ENCODE peak calls at places on chromosomes 5 and 9, in five cellular contexts. L is A673; V is PC-3; R is CD4-positive, alpha-beta memory T cell; W is thyroid gland. M is an unnamed sample.

GRCh38 chr9:95499101-95499676 is 17.6 kb downstream of the PTCH1 start:
- DNase-seq in V (no peak), W (no peak), R (no peak), L (peak; percentile 91), M (no peak)

GRCh38 chr9:28212979-28213378 is 639.7 kb upstream of the C9orf72 start:
- DNase-seq in R (no peak), L (peak; percentile 81), V (peak; percentile 91), W (no peak), M (no peak)

GRCh38 chr5:93755716-93756115 is 14.3 kb upstream of the POU5F2 start:
- DNase-seq in V (no peak), L (no peak), W (no peak), R (no peak), M (no peak)

GRCh38 chr5:106376522-106376921 is 1294.2 kb downstream of the EFNA5 start:
- DNase-seq in W (no peak), V (no peak), L (no peak), R (no peak), M (no peak)

GRCh38 chr5:177126771-177127170 is 6.8 kb upstream of the NSD1 start:
- DNase-seq in W (peak; percentile 58), R (no peak), V (no peak), L (no peak), M (no peak)

GRCh38 chr9:93664549-93665120 is 88.3 kb downstream of the PHF2 start:
- DNase-seq in R (no peak), W (no peak), L (no peak), V (no peak), M (no peak)

GRCh38 chr5:57175586-57175985 is 1.7 kb downstream of the GPBP1 start:
- DNase-seq in V (no peak), L (peak; percentile 21), R (peak; percentile 36), W (peak; percentile 55), M (peak; percentile 20)

GRCh38 chr9:116154976-116155699 is 1.5 kb downstream of the PAPPA start:
- DNase-seq in W (no peak), R (no peak), V (no peak), L (peak; percentile 69), M (no peak)

GRCh38 chr9:93649610-93650261 is 73.4 kb downstream of the PHF2 start:
- DNase-seq in W (no peak), L (no peak), V (no peak), R (no peak), M (peak; percentile 9)

GRCh38 chr5:168528521-168529360 is at the start of gene FBLL1:
- DNase-seq in V (no peak), W (peak; percentile 15), L (peak; percentile 50), R (no peak), M (no peak)

GRCh38 chr5:43215073-43215631 is 23.1 kb downstream of the NIM1K start:
- DNase-seq in L (peak; percentile 70), W (peak; percentile 40), R (no peak), V (no peak), M (no peak)

GRCh38 chr5:177023247-177023703 is 779 bp downstream of the ZNF346 start:
- DNase-seq in L (peak; percentile 24), W (peak; percentile 16), R (peak; percentile 18), V (peak; percentile 25), M (no peak)

GRCh38 chr9:6930827-6931226 is 173.1 kb downstream of the KDM4C start:
- DNase-seq in L (no peak), R (no peak), V (no peak), W (no peak), M (no peak)

GRCh38 chr9:129235931-129236331 is 57.9 kb upstream of the IER5L start:
- DNase-seq in V (no peak), W (no peak), L (no peak), R (peak; percentile 76), M (peak; percentile 88)

GRCh38 chr5:4553968-4554367 is 586.2 kb upstream of the ADAMTS16 start:
- DNase-seq in R (no peak), W (no peak), V (no peak), L (no peak), M (no peak)

GRCh38 chr9:72615931-72616330 is 94.5 kb downstream of the TMC1 start:
- DNase-seq in V (peak; percentile 59), W (no peak), L (no peak), R (no peak), M (no peak)

GRCh38 chr5:116370886-116371285 is 203.7 kb downstream of the SEMA6A start:
- DNase-seq in R (no peak), L (peak; percentile 32), W (no peak), V (peak; percentile 3), M (no peak)

GRCh38 chr9:90969021-90969675 is 167.5 kb downstream of the SYK start:
- DNase-seq in L (no peak), R (no peak), V (no peak), W (no peak), M (no peak)

GRCh38 chr9:33025572-33026347 is 687 bp downstream of the DNAJA1 start:
- DNase-seq in V (peak; percentile 46), L (peak; percentile 61), W (peak; percentile 69), R (peak; percentile 84), M (peak; percentile 82)

GRCh38 chr5:114152656-114153360 is 209.1 kb upstream of the KCNN2 start:
- DNase-seq in V (no peak), W (no peak), L (no peak), R (no peak), M (no peak)

GRCh38 chr9:110797611-110798010 is 129.0 kb downstream of the MUSK start:
- DNase-seq in R (no peak), V (peak; percentile 91), L (no peak), W (no peak), M (no peak)

GRCh38 chr5:76000586-76000985 is 82.6 kb upstream of the SV2C start:
- DNase-seq in V (no peak), R (no peak), L (no peak), W (no peak), M (no peak)

GRCh38 chr5:77398896-77399295 is 93.2 kb downstream of the WDR41 start:
- DNase-seq in R (no peak), V (no peak), W (no peak), L (no peak), M (no peak)

GRCh38 chr5:148913985-148914421 is 87.6 kb downstream of the ADRB2 start:
- DNase-seq in R (no peak), V (peak; percentile 96), L (peak; percentile 61), W (no peak), M (no peak)

GRCh38 chr5:766666-767431 is 17.7 kb downstream of the ZDHHC11B start:
- DNase-seq in L (no peak), W (no peak), V (no peak), R (no peak), M (no peak)

GRCh38 chr9:7117676-7118561 is 360.1 kb downstream of the KDM4C start:
- DNase-seq in W (no peak), R (no peak), L (no peak), V (peak; percentile 41), M (no peak)

GRCh38 chr5:71925608-71926091 is 181.6 kb upstream of the MAP1B start:
- DNase-seq in R (no peak), W (peak; percentile 60), V (no peak), L (no peak), M (no peak)

DNA sequence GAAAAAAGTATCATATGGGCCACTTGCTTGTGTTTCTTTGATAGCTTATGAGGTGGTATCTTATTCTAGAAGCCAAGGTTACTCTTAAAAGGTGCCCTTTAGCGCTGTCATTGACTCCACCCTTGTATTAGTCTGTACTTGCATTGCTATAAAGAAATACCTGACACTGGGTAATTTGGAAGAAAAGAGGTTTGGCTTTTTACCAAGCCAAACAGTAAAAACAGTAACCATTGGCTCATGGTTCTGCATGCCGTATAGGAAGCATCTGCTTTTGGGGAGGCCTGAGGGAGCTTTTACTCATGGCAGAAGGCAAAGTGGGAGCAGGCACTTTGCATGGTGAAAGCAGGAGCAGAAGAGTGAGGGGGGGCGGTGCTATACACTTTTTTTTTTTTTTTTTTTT is 87.4 kb downstream of the TEK start:
- DNase-seq in R (no peak), L (no peak), W (no peak), V (no peak), M (no peak)
- H3K27me3 ChIP-seq in R (no peaks in the 10 kb centered on the region), L (no peaks in the 10 kb centered on the region), W (no peaks in the 10 kb centered on the region), V (no peaks in the 10 kb centered on the region), M (no peaks in the 10 kb centered on the region)

DNA sequence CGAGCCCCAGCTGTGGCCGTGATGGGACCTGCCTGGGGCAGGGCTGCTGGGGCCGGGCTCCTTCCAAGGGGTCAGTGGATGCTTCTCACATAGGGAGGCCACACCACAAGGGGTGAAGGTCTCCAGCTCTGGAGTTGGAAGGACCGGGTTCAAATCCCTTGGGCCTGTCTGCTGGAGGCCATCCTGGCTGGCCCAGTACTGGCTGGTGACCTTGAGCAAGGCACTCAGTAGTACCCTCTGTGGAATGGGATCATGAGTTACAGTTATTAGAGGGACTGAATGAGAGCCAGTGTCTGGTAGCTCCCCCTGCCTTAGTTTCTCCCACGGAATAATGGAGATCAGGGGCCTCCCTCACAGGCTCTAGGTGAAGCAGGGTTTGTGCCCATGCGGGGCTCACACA is 58.3 kb downstream of the LMX1B start:
- DNase-seq in W (no peak), V (no peak), R (no peak), L (no peak), M (no peak)
- H3K27me3 ChIP-seq in W (peaks cover 5% of the 10 kb centered on the region), V (no peaks in the 10 kb centered on the region), R (peaks cover 24% of the 10 kb centered on the region), L (peaks cover 78% of the 10 kb centered on the region), M (peaks cover 9% of the 10 kb centered on the region)

DNA sequence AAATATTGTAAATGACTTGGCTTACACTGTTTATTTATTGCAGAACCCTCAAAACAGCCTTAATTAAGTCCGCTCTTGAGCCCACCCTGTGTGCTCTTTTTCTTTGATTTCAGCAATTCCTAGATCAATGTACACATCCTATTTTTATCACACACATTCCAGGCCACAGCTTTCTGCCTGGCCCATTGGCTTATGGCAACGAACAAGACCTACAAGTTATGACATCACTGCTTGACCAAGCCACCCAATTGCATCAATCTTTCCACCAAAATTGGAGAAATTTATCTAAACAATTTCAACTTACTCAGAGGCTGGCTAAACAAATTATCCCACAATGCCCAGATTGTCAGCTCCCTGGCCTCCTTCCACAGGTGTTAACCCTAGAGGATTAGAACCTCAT is 158.4 kb downstream of the CPLANE1 start:
- DNase-seq in V (no peak), W (no peak), L (no peak), R (no peak), M (no peak)
- H3K27me3 ChIP-seq in V (no peaks in the 10 kb centered on the region), W (no peaks in the 10 kb centered on the region), L (no peaks in the 10 kb centered on the region), R (no peaks in the 10 kb centered on the region), M (no peaks in the 10 kb centered on the region)

GRCh38 chr5:14581891-14582796 is 552 bp downstream of the OTULINL start:
- DNase-seq in V (peak; percentile 75), W (peak; percentile 65), R (peak; percentile 86), L (peak; percentile 42), M (peak; percentile 86)

GRCh38 chr5:14582797-14583137 is 1.2 kb downstream of the OTULINL start:
- DNase-seq in W (no peak), L (peak; percentile 13), R (no peak), V (peak; percentile 45), M (no peak)

GRCh38 chr5:14580037-14581034 is 1.3 kb upstream of the OTULINL start:
- DNase-seq in W (no peak), V (peak; percentile 95), L (peak; percentile 53), R (no peak), M (no peak)

GRCh38 chr5:14579246-14579645 is 2.3 kb upstream of the OTULINL start:
- DNase-seq in R (no peak), V (no peak), L (no peak), W (no peak), M (no peak)

DNA sequence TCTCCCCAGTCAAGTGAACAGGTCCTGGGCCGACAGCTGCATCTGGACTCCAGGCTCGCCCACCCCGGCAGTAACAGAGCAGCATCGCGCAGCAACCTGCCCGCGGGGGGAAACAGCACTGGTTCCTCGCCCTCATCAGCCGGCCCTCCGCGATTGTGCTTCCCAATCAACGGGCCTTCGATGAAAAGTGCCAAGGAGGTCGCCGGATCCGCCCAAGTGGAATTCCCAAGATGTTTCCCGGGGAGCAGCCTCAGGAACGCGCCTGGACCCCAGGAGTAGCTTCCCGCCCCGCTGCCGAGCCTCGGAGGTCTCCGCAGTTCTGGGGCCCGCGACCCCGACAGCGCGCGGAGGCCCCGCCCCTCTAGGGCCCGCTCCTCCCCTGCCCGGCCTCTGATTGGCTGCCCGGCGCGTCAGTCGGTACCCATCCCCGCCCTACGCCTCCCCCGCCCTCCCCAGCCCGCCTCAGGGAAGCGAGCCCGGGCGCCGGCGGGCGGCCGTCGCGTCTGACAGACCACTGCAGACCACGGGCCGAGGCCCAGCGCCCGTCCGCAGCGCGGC is at the start of gene OTULINL:
- DNase-seq in V (peak; percentile 87), L (peak; percentile 84), R (peak; percentile 87), W (peak; percentile 80), M (peak; percentile 88)
- H3K27me3 ChIP-seq in V (no peaks in the 10 kb centered on the region), L (peaks cover 63% of the 10 kb centered on the region), R (no peaks in the 10 kb centered on the region), W (no peaks in the 10 kb centered on the region), M (no peaks in the 10 kb centered on the region)

M was measured in naive thymus-derived CD4-positive, alpha-beta T cell.